ENCODE peak calls at places on chromosomes 1 and 21, in seven cellular contexts. T, V, O, L, E, I and K are unnamed samples.

GRCh38 chr1:212816567-212817278 is 25.0 kb downstream of the TATDN3 start:
- DNase-seq in T (no peak), V (peak; percentile 5), O (peak; percentile 31), L (no peak), E (no peak), I (no peak), K (no peak)

GRCh38 chr1:5950994-5951749 is 41.1 kb downstream of the NPHP4 start:
- DNase-seq in T (peak; percentile 10), V (no peak), O (no peak), L (no peak), E (no peak), I (peak; percentile 39), K (no peak)

GRCh38 chr1:223780318-223780717 is 65.4 kb downstream of the TP53BP2 start:
- DNase-seq in T (no peak), V (no peak), O (no peak), L (no peak), E (no peak), I (no peak), K (no peak)

GRCh38 chr1:40389234-40389815 is 15.8 kb downstream of the SMAP2 start:
- DNase-seq in T (no peak), V (no peak), O (no peak), L (no peak), E (no peak), I (no peak), K (no peak)

GRCh38 chr1:102097451-102097850 is 100.7 kb upstream of the OLFM3 start:
- DNase-seq in T (no peak), V (no peak), O (no peak), L (no peak), E (no peak), I (no peak), K (no peak)

GRCh38 chr1:197467881-197468280 is 199.8 kb downstream of the CRB1 start:
- DNase-seq in T (no peak), V (peak; percentile 52), O (peak; percentile 16), L (no peak), E (no peak), I (no peak), K (no peak)

GRCh38 chr1:84834419-84835064 is 58.5 kb downstream of the LPAR3 start:
- DNase-seq in T (no peak), V (peak; percentile 72), O (peak; percentile 54), L (no peak), E (no peak), I (no peak), K (no peak)

GRCh38 chr1:65992160-65993046 is 199.7 kb downstream of the PDE4B start:
- DNase-seq in T (no peak), V (no peak), O (no peak), L (no peak), E (no peak), I (no peak), K (peak; percentile 77)

GRCh38 chr21:44712203-44713028 is 1.0 kb upstream of the TSPEAR start:
- DNase-seq in T (no peak), V (no peak), O (no peak), L (no peak), E (no peak), I (no peak), K (no peak)

GRCh38 chr1:222243902-222244301 is 304.0 kb downstream of the HHIPL2 start:
- DNase-seq in T (no peak), V (peak; percentile 40), O (no peak), L (no peak), E (no peak), I (no peak), K (no peak)

GRCh38 chr1:241679404-241679803 is 27.3 kb downstream of the WDR64 start:
- DNase-seq in T (no peak), V (no peak), O (no peak), L (no peak), E (no peak), I (no peak), K (no peak)

GRCh38 chr1:204445860-204446412 is 34.3 kb upstream of the PPP1R15B start:
- DNase-seq in T (no peak), V (peak; percentile 27), O (peak; percentile 40), L (peak; percentile 84), E (no peak), I (peak; percentile 70), K (peak; percentile 56)

GRCh38 chr1:114558548-114558947 is 22.9 kb downstream of the BCAS2 start:
- DNase-seq in T (no peak), V (no peak), O (peak; percentile 26), L (no peak), E (no peak), I (no peak), K (peak; percentile 8)

GRCh38 chr1:55604749-55605148 is 389.6 kb upstream of the USP24 start:
- DNase-seq in T (no peak), V (no peak), O (no peak), L (no peak), E (no peak), I (no peak), K (no peak)

GRCh38 chr1:3884966-3885365 is 15.1 kb downstream of the C1orf174 start:
- DNase-seq in T (no peak), V (no peak), O (no peak), L (peak; percentile 46), E (no peak), I (peak; percentile 15), K (no peak)

GRCh38 chr1:27643626-27644368 is 8.8 kb upstream of the FGR start:
- DNase-seq in T (no peak), V (peak; percentile 54), O (peak; percentile 72), L (peak; percentile 88), E (no peak), I (no peak), K (peak; percentile 73)

GRCh38 chr21:41610042-41610839 is 102.3 kb upstream of the TMPRSS2 start:
- DNase-seq in T (peak; percentile 37), V (peak; percentile 64), O (peak; percentile 74), L (no peak), E (peak; percentile 70), I (no peak), K (peak; percentile 51)

GRCh38 chr1:37633950-37634553 is 640 bp downstream of the RSPO1 start:
- DNase-seq in T (no peak), V (no peak), O (no peak), L (no peak), E (no peak), I (no peak), K (no peak)

GRCh38 chr1:41514381-41514780 is 29.9 kb upstream of the EDN2 start:
- DNase-seq in T (no peak), V (no peak), O (no peak), L (no peak), E (no peak), I (no peak), K (no peak)

GRCh38 chr21:17930102-17930501 is 110.9 kb upstream of the C21orf91 start:
- DNase-seq in T (no peak), V (no peak), O (no peak), L (no peak), E (no peak), I (no peak), K (no peak)

GRCh38 chr1:4656533-4657140 is 2.2 kb downstream of the AJAP1 start:
- DNase-seq in T (no peak), V (no peak), O (no peak), L (no peak), E (no peak), I (no peak), K (no peak)

GRCh38 chr1:16019580-16020277 is 1.9 kb upstream of the HSPB7 start:
- DNase-seq in T (peak; percentile 84), V (peak; percentile 35), O (no peak), L (no peak), E (no peak), I (no peak), K (no peak)

GRCh38 chr1:117367769-117368059 is 465 bp downstream of the MAN1A2 start:
- DNase-seq in T (no peak), V (peak; percentile 3), O (no peak), L (no peak), E (no peak), I (no peak), K (no peak)

GRCh38 chr1:117368116-117369108 is 1.2 kb downstream of the MAN1A2 start:
- DNase-seq in T (no peak), V (peak; percentile 11), O (no peak), L (no peak), E (no peak), I (no peak), K (peak; percentile 53)

GRCh38 chr1:117365350-117366280 is 1.6 kb upstream of the MAN1A2 start:
- DNase-seq in T (no peak), V (peak; percentile 61), O (peak; percentile 28), L (no peak), E (no peak), I (no peak), K (no peak)

GRCh38 chr1:117366281-117366981 is 818 bp upstream of the MAN1A2 start:
- DNase-seq in T (peak; percentile 91), V (peak; percentile 60), O (peak; percentile 78), L (peak; percentile 97), E (peak; percentile 82), I (peak; percentile 95), K (peak; percentile 79)

GRCh38 chr1:117366982-117367768 is at the start of gene MAN1A2:
- DNase-seq in T (peak; percentile 93), V (peak; percentile 69), O (peak; percentile 74), L (peak; percentile 98), E (peak; percentile 84), I (peak; percentile 97), K (peak; percentile 76)
- TF ChIP-seq CTCF in T (no peak), V (no peak), O (no peak), L (no peak), E (peak; percentile 9), I (no peak), K (no peak)

GRCh38 chr1:167499106-167499505 is 19.2 kb downstream of the CD247 start:
- DNase-seq in T (no peak), V (no peak), O (no peak), L (no peak), E (no peak), I (no peak), K (no peak)
- TF ChIP-seq CTCF in T (no peak), V (no peak), O (no peak), L (no peak), E (no peak), I (no peak), K (no peak)

DNA sequence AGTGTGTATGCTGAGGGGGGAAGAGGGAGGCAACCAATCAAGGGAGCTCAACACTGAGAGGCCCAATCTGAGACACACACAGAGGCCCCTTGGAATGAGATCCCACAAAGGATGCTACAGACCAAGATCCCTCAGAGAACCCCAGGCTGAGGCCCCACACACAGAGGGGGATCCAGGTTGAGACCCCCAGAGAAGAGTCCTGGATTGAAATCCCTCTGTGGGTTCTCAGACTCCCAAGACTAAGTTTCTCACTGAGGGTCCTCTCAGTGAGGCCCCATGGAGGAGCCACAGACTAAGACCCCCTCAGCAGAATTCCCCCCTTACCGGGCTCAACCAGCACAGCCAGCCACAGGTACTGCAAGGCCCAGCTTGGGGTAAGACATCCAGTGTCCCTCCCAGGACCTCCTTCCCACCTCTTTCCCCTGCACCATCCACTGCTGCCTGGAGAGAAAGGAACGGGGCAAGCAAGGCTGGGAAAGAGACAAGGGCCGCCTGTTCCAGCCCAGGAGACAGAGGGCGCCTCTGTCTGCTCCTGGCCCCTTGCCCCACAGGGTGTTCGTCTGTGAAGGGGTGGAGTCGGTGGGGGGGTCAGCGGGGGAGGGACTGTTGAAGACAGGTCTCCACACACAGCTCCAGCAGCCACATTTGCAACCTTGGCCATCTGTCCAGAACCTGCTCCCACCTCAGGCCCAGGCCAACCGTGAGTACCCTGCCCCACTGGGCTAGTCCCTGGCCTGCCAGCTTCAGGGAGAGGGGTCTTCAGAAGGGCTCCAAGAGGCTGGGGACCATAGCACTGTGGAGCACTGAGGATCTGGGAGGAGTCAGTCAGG is at the start of gene S100A1:
- DNase-seq in T (peak; percentile 82), V (no peak), O (no peak), L (no peak), E (peak; percentile 68), I (peak; percentile 78), K (no peak)
- TF ChIP-seq CTCF in T (no peak), V (no peak), O (no peak), L (no peak), E (no peak), I (peak; percentile 4), K (no peak)

GRCh38 chr1:39378377-39378776 is 113.1 kb upstream of the BMP8A start:
- DNase-seq in T (no peak), V (no peak), O (no peak), L (no peak), E (no peak), I (no peak), K (no peak)
- TF ChIP-seq CTCF in T (no peak), V (no peak), O (peak; percentile 65), L (no peak), E (peak; percentile 40), I (peak; percentile 31), K (peak; percentile 51)